ENCODE peak calls at places on chromosomes 1 and 21, in ten cellular contexts. C is HFF-Myc, S is H9, P is A549, Y is NCI-H1417 treated with DMSO at 0.1 percent for 48 hours, Z is NCI-H345, K is HCEC 1CT, L is amniotic epithelial cell, W is kidney epithelial cell, Q is KG1. E is an unnamed sample.

GRCh38 chr1:247883346-247883745 is 12.0 kb upstream of the OR2W3 start:
- DNase-seq in C (no peak), S (no peak), P (no peak), Y (no peak), Z (no peak), K (no peak), L (no peak), W (no peak), Q (no peak), E (no peak)

GRCh38 chr21:24514081-24514733 is 1093.1 kb downstream of the MRPL39 start:
- DNase-seq in C (no peak), S (no peak), P (peak; percentile 0), Y (no peak), Z (peak; percentile 26), K (no peak), L (no peak), W (no peak), Q (peak; percentile 10), E (no peak)

GRCh38 chr1:197890936-197891335 is 11.5 kb upstream of the C1orf53 start:
- DNase-seq in C (no peak), S (no peak), P (no peak), Y (no peak), Z (no peak), K (no peak), L (no peak), W (no peak), Q (no peak), E (no peak)

GRCh38 chr1:68293609-68294353 is 61.5 kb upstream of the WLS start:
- DNase-seq in C (no peak), S (peak; percentile 77), P (no peak), Y (no peak), Z (no peak), K (no peak), L (peak; percentile 92), W (no peak), Q (no peak), E (peak; percentile 95)

GRCh38 chr21:28632718-28633408 is 359.8 kb downstream of the LTN1 start:
- DNase-seq in C (peak; percentile 52), S (no peak), P (no peak), Y (no peak), Z (no peak), K (peak; percentile 63), L (peak; percentile 71), W (no peak), Q (no peak), E (peak; percentile 14)

GRCh38 chr21:46189213-46189958 is 5.1 kb upstream of the SPATC1L start:
- DNase-seq in C (no peak), S (peak; percentile 26), P (no peak), Y (no peak), Z (no peak), K (peak; percentile 28), L (peak; percentile 60), W (peak; percentile 23), Q (no peak), E (no peak)

GRCh38 chr21:39712976-39713375 is 32.0 kb upstream of the IGSF5 start:
- DNase-seq in C (no peak), S (peak; percentile 58), P (peak; percentile 9), Y (no peak), Z (peak; percentile 66), K (no peak), L (no peak), W (no peak), Q (no peak), E (peak; percentile 39)

GRCh38 chr21:45138199-45139002 is 64.0 kb downstream of the ADARB1 start:
- DNase-seq in C (peak; percentile 31), S (peak; percentile 84), P (peak; percentile 72), Y (no peak), Z (peak; percentile 47), K (peak; percentile 67), L (peak; percentile 70), W (no peak), Q (peak; percentile 62), E (peak; percentile 79)

GRCh38 chr1:5913876-5914275 is 78.3 kb downstream of the NPHP4 start:
- DNase-seq in C (no peak), S (peak; percentile 20), P (no peak), Y (no peak), Z (no peak), K (no peak), L (no peak), W (no peak), Q (no peak), E (no peak)

GRCh38 chr1:30275926-30276736 is 447.3 kb downstream of the MATN1 start:
- DNase-seq in C (no peak), S (peak; percentile 14), P (no peak), Y (no peak), Z (no peak), K (no peak), L (no peak), W (no peak), Q (no peak), E (no peak)